ENCODE peak calls at places on chromosomes 12 and 14, in seven cellular contexts. B, U, Y, L, E, S and Z are unnamed samples.

GRCh38 chr14:79278798-79279644 is 932.3 kb downstream of the DIO2 start:
- DNase-seq in B (peak; percentile 23), Y (peak; percentile 96), E (peak; percentile 99), L (peak; percentile 68), S (peak; percentile 80), U (peak; percentile 52), Z (no peak)

GRCh38 chr14:36655963-36656768 is 5.5 kb upstream of the PAX9 start:
- DNase-seq in Y (no peak), S (peak; percentile 19), U (no peak), B (peak; percentile 25), E (no peak), L (no peak), Z (peak; percentile 54)

GRCh38 chr12:93727195-93727811 is 50.1 kb downstream of the CRADD start:
- DNase-seq in B (no peak), U (no peak), Y (no peak), S (no peak), E (no peak), L (no peak), Z (no peak)

GRCh38 chr14:68729556-68729955 is 63.3 kb downstream of the ZFP36L1 start:
- DNase-seq in L (no peak), S (no peak), Y (no peak), B (no peak), U (no peak), E (no peak), Z (no peak)

GRCh38 chr12:12898911-12899511 is 7.6 kb downstream of the GPRC5A start:
- DNase-seq in S (no peak), E (no peak), U (no peak), L (no peak), Y (no peak), B (no peak), Z (no peak)

GRCh38 chr14:61584258-61584657 is 111.1 kb upstream of the HIF1A start:
- DNase-seq in U (no peak), E (no peak), S (peak; percentile 92), Y (peak; percentile 93), L (no peak), B (no peak), Z (no peak)

GRCh38 chr14:86847176-86847575 is 1145.8 kb downstream of the GALC start:
- DNase-seq in B (no peak), S (no peak), U (no peak), E (no peak), L (no peak), Y (peak; percentile 5), Z (no peak)

GRCh38 chr14:35385042-35385839 is 19.3 kb downstream of the NFKBIA start:
- DNase-seq in B (no peak), E (peak; percentile 90), L (peak; percentile 84), S (peak; percentile 91), U (peak; percentile 86), Y (peak; percentile 92), Z (no peak)

GRCh38 chr12:1607940-1608782 is 13.8 kb upstream of the FBXL14 start:
- DNase-seq in Y (no peak), U (no peak), L (no peak), S (peak; percentile 28), B (no peak), E (peak; percentile 43), Z (no peak)

GRCh38 chr12:78038986-78039385 is 208.3 kb downstream of the NAV3 start:
- DNase-seq in Y (peak; percentile 58), S (no peak), L (no peak), E (no peak), U (no peak), B (no peak), Z (no peak)

GRCh38 chr12:122203968-122204828 is 689 bp downstream of the B3GNT4 start:
- DNase-seq in Y (no peak), B (no peak), E (peak; percentile 11), U (no peak), L (no peak), S (no peak), Z (no peak)

GRCh38 chr12:127548123-127548553 is 718.8 kb upstream of the TMEM132C start:
- DNase-seq in S (peak; percentile 81), Y (peak; percentile 93), B (no peak), U (no peak), E (no peak), L (no peak), Z (no peak)

GRCh38 chr12:103791350-103791920 is 49.6 kb downstream of the NT5DC3 start:
- DNase-seq in S (no peak), B (no peak), L (no peak), E (no peak), U (no peak), Y (no peak), Z (no peak)

GRCh38 chr12:30874455-30875313 is 51.9 kb upstream of the TSPAN11 start:
- DNase-seq in E (peak; percentile 26), S (no peak), Y (no peak), U (no peak), L (no peak), B (no peak), Z (no peak)

GRCh38 chr12:46830731-46831334 is 5.0 kb upstream of the SLC38A4 start:
- DNase-seq in U (no peak), E (no peak), S (peak; percentile 11), L (no peak), B (no peak), Y (peak; percentile 10), Z (no peak)

GRCh38 chr12:117832459-117833457 is 136.0 kb downstream of the KSR2 start:
- DNase-seq in U (no peak), S (peak; percentile 8), Y (peak; percentile 65), B (no peak), E (no peak), L (no peak), Z (no peak)

GRCh38 chr14:59566281-59566680 is 10.3 kb downstream of the CCDC175 start:
- DNase-seq in U (no peak), S (no peak), Y (no peak), L (no peak), E (no peak), B (no peak), Z (no peak)

GRCh38 chr12:58818546-58818945 is 101.8 kb downstream of the LRIG3 start:
- DNase-seq in U (no peak), B (no peak), S (peak; percentile 40), E (no peak), Y (peak; percentile 38), L (no peak), Z (no peak)

GRCh38 chr14:71491925-71492324 is 440.3 kb upstream of the RGS6 start:
- DNase-seq in Y (peak; percentile 24), U (no peak), E (no peak), B (no peak), S (no peak), L (no peak), Z (no peak)

GRCh38 chr12:92002195-92002649 is 143.4 kb downstream of the BTG1 start:
- DNase-seq in S (peak; percentile 11), Y (peak; percentile 47), U (no peak), B (no peak), L (no peak), E (no peak), Z (no peak)

GRCh38 chr12:75446857-75447256 is 33.7 kb upstream of the GLIPR1 start:
- DNase-seq in S (peak; percentile 86), E (no peak), U (no peak), L (no peak), B (no peak), Y (peak; percentile 85), Z (no peak)

GRCh38 chr14:102005336-102005735 is 41.0 kb downstream of the DYNC1H1 start:
- DNase-seq in U (no peak), E (no peak), Y (no peak), L (no peak), S (no peak), B (no peak), Z (no peak)

GRCh38 chr12:73057428-73057827 is 785.3 kb downstream of the TRHDE start:
- DNase-seq in B (no peak), U (no peak), E (no peak), L (no peak), S (no peak), Y (no peak), Z (no peak)

GRCh38 chr14:69571879-69572633 is 2.6 kb downstream of the CCDC177 start:
- DNase-seq in L (no peak), Y (peak; percentile 9), U (no peak), B (no peak), S (no peak), E (no peak), Z (no peak)

GRCh38 chr14:73003688-73004087 is 23.2 kb downstream of the ZFYVE1 start:
- DNase-seq in B (no peak), L (no peak), E (no peak), S (no peak), U (no peak), Y (no peak), Z (no peak)

GRCh38 chr12:47808049-47808448 is 11.7 kb downstream of the HDAC7 start:
- DNase-seq in Y (peak; percentile 69), B (peak; percentile 95), S (peak; percentile 53), L (no peak), E (peak; percentile 28), U (peak; percentile 54), Z (no peak)

GRCh38 chr12:56042430-56043203 is 899 bp downstream of the RPS26 start:
- DNase-seq in L (no peak), E (no peak), U (no peak), B (no peak), S (no peak), Y (no peak), Z (no peak)